ENCODE peak calls at places on chromosome 15, in five cellular contexts. A is occipital lobe, N is lower lobe of right lung, L is right lobe of liver, V is AG09309. T is an unnamed sample.

GRCh38 chr15:98160236-98160635 is 199.7 kb downstream of the ARRDC4 start:
- DNase-seq in V (no peak), A (no peak), N (no peak), L (no peak), T (peak)

GRCh38 chr15:73081321-73081958 is 29.2 kb downstream of the NEO1 start:
- DNase-seq in L (no peak), N (no peak), V (peak), A (no peak), T (no peak)

GRCh38 chr15:60441323-60441722 is 37.6 kb downstream of the ICE2 start:
- DNase-seq in N (no peak), L (no peak), A (no peak), V (no peak), T (no peak)

GRCh38 chr15:36133686-36134085 is 445.7 kb upstream of the CDIN1 start:
- DNase-seq in V (no peak), A (no peak), N (no peak), L (no peak), T (no peak)

GRCh38 chr15:88447206-88447605 is 20.0 kb downstream of the MRPL46 start:
- DNase-seq in N (no peak), A (no peak), V (no peak), L (no peak), T (no peak)

GRCh38 chr15:69298354-69298696 is 387 bp upstream of the PAQR5 start:
- DNase-seq in L (no peak), V (no peak), A (no peak), N (no peak), T (no peak)

GRCh38 chr15:77540346-77541060 is 92.2 kb downstream of the LINGO1 start:
- DNase-seq in A (no peak), N (no peak), L (no peak), V (no peak), T (no peak)

GRCh38 chr15:92882697-92883642 is 17.2 kb upstream of the CHD2 start:
- DNase-seq in A (no peak), N (peak), V (no peak), L (peak), T (peak)

GRCh38 chr15:25790003-25790660 is 73.0 kb downstream of the ATP10A start:
- DNase-seq in L (no peak), N (no peak), A (peak), V (peak), T (peak)

GRCh38 chr15:67307889-67308597 is 53.5 kb downstream of the IQCH start:
- DNase-seq in A (no peak), V (no peak), L (no peak), N (no peak), T (no peak)

GRCh38 chr15:70066422-70066821 is 31.3 kb downstream of the TLE3 start:
- DNase-seq in V (no peak), L (no peak), N (no peak), A (no peak), T (no peak)

GRCh38 chr15:87672309-87672897 is 584.1 kb downstream of the NTRK3 start:
- DNase-seq in V (no peak), L (no peak), N (no peak), A (peak), T (no peak)

GRCh38 chr15:56820333-56820732 is 87.0 kb upstream of the ZNF280D start:
- DNase-seq in L (no peak), V (no peak), A (no peak), N (no peak), T (no peak)

GRCh38 chr15:101733545-101733944 is 9.3 kb upstream of the TARS3 start:
- DNase-seq in N (no peak), V (no peak), L (no peak), A (no peak), T (no peak)

GRCh38 chr15:70486012-70486411 is 277.3 kb downstream of the UACA start:
- DNase-seq in V (no peak), L (no peak), A (no peak), N (no peak), T (no peak)

GRCh38 chr15:31474059-31474868 is 147.6 kb downstream of the KLF13 start:
- DNase-seq in N (no peak), V (no peak), A (no peak), L (peak), T (peak)

GRCh38 chr15:94026458-94026967 is 204.8 kb upstream of the MCTP2 start:
- DNase-seq in V (no peak), N (no peak), A (no peak), L (no peak), T (no peak)

GRCh38 chr15:59062985-59063384 is 42.0 kb upstream of the CCNB2 start:
- DNase-seq in L (no peak), A (no peak), N (no peak), V (no peak), T (no peak)

GRCh38 chr15:83199288-83199687 is 8.3 kb downstream of the HDGFL3 start:
- DNase-seq in L (no peak), A (no peak), N (no peak), V (no peak), T (no peak)

GRCh38 chr15:82950295-82950694 is 2.2 kb downstream of the HOMER2 start:
- DNase-seq in L (no peak), V (no peak), A (no peak), N (no peak), T (no peak)

GRCh38 chr15:77507911-77508310 is 87.2 kb downstream of the HMG20A start:
- DNase-seq in L (no peak), V (no peak), A (peak), N (no peak), T (no peak)

GRCh38 chr15:67146214-67146613 is 80.8 kb downstream of the SMAD3 start:
- DNase-seq in A (no peak), V (no peak), N (no peak), L (peak), T (no peak)

GRCh38 chr15:65110676-65111292 is 4.2 kb downstream of the UBAP1L start:
- DNase-seq in A (no peak), V (no peak), N (no peak), L (no peak), T (no peak)

GRCh38 chr15:38618242-38618925 is 53.8 kb upstream of the RASGRP1 start:
- DNase-seq in N (no peak), V (no peak), A (no peak), L (no peak), T (no peak)

GRCh38 chr15:96849501-96849900 is 519.0 kb downstream of the NR2F2 start:
- DNase-seq in A (no peak), V (no peak), N (no peak), L (no peak), T (no peak)

GRCh38 chr15:77035584-77035983 is 35.3 kb downstream of the TSPAN3 start:
- DNase-seq in A (no peak), N (no peak), V (no peak), L (peak), T (peak)

GRCh38 chr15:68385240-68385561 is 46.8 kb downstream of the ITGA11 start:
- DNase-seq in N (peak), L (peak), V (no peak), A (no peak), T (peak)

GRCh38 chr15:70469651-70470555 is 293.5 kb downstream of the UACA start:
- DNase-seq in N (no peak), V (no peak), L (no peak), A (no peak), T (no peak)

GRCh38 chr15:95492388-95493070 is 838.0 kb upstream of the NR2F2 start:
- DNase-seq in L (no peak), V (no peak), N (no peak), A (no peak), T (no peak)

GRCh38 chr15:52254331-52254730 is 41.3 kb downstream of the MYO5C start:
- DNase-seq in N (no peak), A (no peak), L (no peak), V (no peak), T (no peak)

GRCh38 chr15:43067717-43068461 is 37.9 kb downstream of the UBR1 start:
- DNase-seq in L (no peak), V (no peak), N (no peak), A (no peak), T (no peak)

GRCh38 chr15:45611305-45611704 is 23.5 kb upstream of the SQOR start:
- DNase-seq in L (no peak), N (no peak), V (no peak), A (no peak), T (no peak)

GRCh38 chr15:78921517-78921916 is 23.3 kb downstream of the CTSH start:
- DNase-seq in L (no peak), A (no peak), V (no peak), N (no peak), T (no peak)

GRCh38 chr15:101025896-101026631 is 106.9 kb downstream of the LRRK1 start:
- DNase-seq in V (no peak), A (no peak), L (peak), N (no peak), T (peak)

GRCh38 chr15:53747501-53748068 is 11.9 kb downstream of the WDR72 start:
- DNase-seq in N (no peak), A (no peak), L (no peak), V (no peak), T (no peak)

GRCh38 chr15:68383161-68384074 is 48.5 kb downstream of the ITGA11 start:
- DNase-seq in N (no peak), A (no peak), L (peak), V (no peak), T (no peak)

GRCh38 chr15:36428102-36428845 is 151.2 kb upstream of the CDIN1 start:
- DNase-seq in A (no peak), N (no peak), V (peak), L (no peak), T (no peak)

GRCh38 chr15:45448066-45448510 is 69.7 kb upstream of the GATM start:
- DNase-seq in N (peak), V (no peak), L (peak), A (no peak), T (no peak)

GRCh38 chr15:87155771-87156170 is 1076.1 kb downstream of the AGBL1 start:
- DNase-seq in V (no peak), N (no peak), L (no peak), A (no peak), T (no peak)

T was measured in Peyer's patch.